ENCODE peak calls at places on chromosomes 7 and 10, in five cellular contexts. One of them, this sample, is unnamed.

GRCh38 chr10:88582806-88583583 is at the start of gene RNLS:
- DNase-seq in fibroblast of the conjunctiva: no peak
- DNase-seq in left cardiac atrium: peak
- DNase-seq in AG20443: peak
- DNase-seq in GF-D8: no peak
- DNase-seq in this sample: peak

GRCh38 chr7:154568346-154568745 is 434.6 kb downstream of the PAXIP1 start:
- DNase-seq in left cardiac atrium: no peak
- DNase-seq in fibroblast of the conjunctiva: no peak
- DNase-seq in GF-D8: no peak
- DNase-seq in AG20443: no peak
- DNase-seq in this sample: no peak

GRCh38 chr10:4191894-4192293 is 406.9 kb upstream of the KLF6 start:
- DNase-seq in fibroblast of the conjunctiva: no peak
- DNase-seq in left cardiac atrium: no peak
- DNase-seq in AG20443: no peak
- DNase-seq in GF-D8: no peak
- DNase-seq in this sample: no peak

GRCh38 chr7:46282155-46282554 is 361.1 kb upstream of the IGFBP3 start:
- DNase-seq in left cardiac atrium: no peak
- DNase-seq in fibroblast of the conjunctiva: no peak
- DNase-seq in GF-D8: no peak
- DNase-seq in AG20443: no peak
- DNase-seq in this sample: peak

GRCh38 chr7:25586513-25586912 is 358.2 kb upstream of the NPVF start:
- DNase-seq in GF-D8: no peak
- DNase-seq in left cardiac atrium: no peak
- DNase-seq in AG20443: no peak
- DNase-seq in fibroblast of the conjunctiva: no peak
- DNase-seq in this sample: no peak

GRCh38 chr10:133364645-133365431 is 7.0 kb upstream of the FUOM start:
- DNase-seq in GF-D8: no peak
- DNase-seq in fibroblast of the conjunctiva: no peak
- DNase-seq in left cardiac atrium: no peak
- DNase-seq in AG20443: no peak
- DNase-seq in this sample: no peak

GRCh38 chr7:77866791-77867190 is 68.2 kb downstream of the PHTF2 start:
- DNase-seq in GF-D8: peak
- DNase-seq in left cardiac atrium: no peak
- DNase-seq in AG20443: peak
- DNase-seq in fibroblast of the conjunctiva: peak
- DNase-seq in this sample: peak

GRCh38 chr10:89382757-89383156 is 4.9 kb downstream of the IFIT1B start:
- DNase-seq in fibroblast of the conjunctiva: no peak
- DNase-seq in left cardiac atrium: no peak
- DNase-seq in GF-D8: no peak
- DNase-seq in AG20443: no peak
- DNase-seq in this sample: no peak

GRCh38 chr10:88991161-88991899 is 732 bp downstream of the FAS start:
- DNase-seq in left cardiac atrium: peak
- DNase-seq in fibroblast of the conjunctiva: no peak
- DNase-seq in GF-D8: peak
- DNase-seq in AG20443: peak
- DNase-seq in this sample: peak

GRCh38 chr7:43693687-43694398 is 35.5 kb downstream of the COA1 start:
- DNase-seq in AG20443: peak
- DNase-seq in left cardiac atrium: no peak
- DNase-seq in GF-D8: no peak
- DNase-seq in fibroblast of the conjunctiva: no peak
- DNase-seq in this sample: no peak

GRCh38 chr7:21300692-21301091 is 127.2 kb upstream of the SP4 start:
- DNase-seq in GF-D8: no peak
- DNase-seq in left cardiac atrium: no peak
- DNase-seq in AG20443: no peak
- DNase-seq in fibroblast of the conjunctiva: no peak
- DNase-seq in this sample: peak

GRCh38 chr7:14195896-14196295 is 206.4 kb upstream of the ETV1 start:
- DNase-seq in AG20443: no peak
- DNase-seq in GF-D8: no peak
- DNase-seq in fibroblast of the conjunctiva: no peak
- DNase-seq in left cardiac atrium: no peak
- DNase-seq in this sample: no peak

This sample was measured in HT-29.